ENCODE peak calls at places on chromosomes 13 and 19, in nine cellular contexts. T, R, Q, Z, V, K, H, U and S are unnamed samples.
A peak's percentile ranks its signal among the peaks of the same experiment; 100 is the strongest.

GRCh38 chr19:50778906-50779430 is 8.7 kb downstream of the GPR32 start:
- DNase-seq in R (no peak), U (no peak), Z (no peak), T (no peak), K (no peak), H (no peak), Q (no peak), V (no peak), S (no peak)

GRCh38 chr13:66312312-66313087 is 917.6 kb downstream of the PCDH9 start:
- DNase-seq in R (no peak), V (no peak), K (peak; percentile 35), U (no peak), H (no peak), T (no peak), Q (no peak), Z (no peak), S (no peak)

GRCh38 chr13:80972857-80973478 is 632.0 kb upstream of the SPRY2 start:
- DNase-seq in Q (no peak), V (no peak), Z (no peak), R (no peak), K (no peak), U (no peak), H (no peak), T (no peak), S (no peak)

GRCh38 chr19:56507446-56508281 is at the start of gene ZNF471:
- DNase-seq in H (peak; percentile 88), Z (peak; percentile 99), V (peak; percentile 97), U (peak; percentile 99), R (peak; percentile 93), T (peak; percentile 99), Q (peak; percentile 56), K (peak; percentile 96), S (peak; percentile 67)

GRCh38 chr13:85665286-85665685 is 133.9 kb downstream of the SLITRK6 start:
- DNase-seq in K (no peak), R (no peak), H (no peak), Q (no peak), T (no peak), Z (no peak), V (peak; percentile 63), U (no peak), S (no peak)

GRCh38 chr13:78576266-78576665 is 27.1 kb downstream of the POU4F1 start:
- DNase-seq in V (no peak), Q (no peak), U (no peak), H (no peak), R (no peak), K (no peak), T (no peak), Z (no peak), S (no peak)

GRCh38 chr19:41657157-41657556 is 30.3 kb upstream of the CEACAM4 start:
- DNase-seq in R (no peak), T (no peak), H (no peak), K (no peak), Z (no peak), Q (peak; percentile 35), U (no peak), V (no peak), S (no peak)

GRCh38 chr19:39171479-39172465 is 25.0 kb upstream of the NCCRP1 start:
- DNase-seq in K (no peak), T (no peak), Z (no peak), V (no peak), H (no peak), Q (no peak), R (no peak), U (no peak), S (no peak)

GRCh38 chr19:11265177-11265784 is 3.0 kb upstream of the DOCK6 start:
- DNase-seq in U (no peak), V (no peak), Z (no peak), H (no peak), T (no peak), K (no peak), R (no peak), Q (no peak), S (no peak)

GRCh38 chr19:42207767-42208259 is 9.7 kb downstream of the DEDD2 start:
- DNase-seq in T (no peak), Q (no peak), R (no peak), Z (no peak), H (no peak), U (no peak), V (peak; percentile 76), K (no peak), S (peak; percentile 39)

GRCh38 chr19:4066176-4066606 is 508 bp downstream of the ZBTB7A start:
- DNase-seq in K (no peak), Q (peak; percentile 63), H (peak; percentile 82), U (no peak), Z (peak; percentile 86), R (no peak), T (peak; percentile 84), V (no peak), S (no peak)

GRCh38 chr19:4068058-4068966 is 1.6 kb upstream of the ZBTB7A start:
- DNase-seq in Q (peak; percentile 23), V (no peak), H (no peak), R (no peak), K (no peak), T (no peak), Z (no peak), U (no peak), S (no peak)

GRCh38 chr19:4065430-4066175 is 1.1 kb downstream of the ZBTB7A start:
- DNase-seq in V (peak; percentile 92), R (peak; percentile 97), Q (peak; percentile 98), T (peak; percentile 99), Z (peak; percentile 97), H (peak; percentile 99), K (peak; percentile 85), U (peak; percentile 98), S (peak; percentile 96)

GRCh38 chr19:4067396-4068057 is 828 bp upstream of the ZBTB7A start:
- DNase-seq in U (no peak), Q (no peak), Z (peak; percentile 68), H (no peak), T (no peak), V (no peak), K (no peak), R (peak; percentile 50), S (no peak)

DNA sequence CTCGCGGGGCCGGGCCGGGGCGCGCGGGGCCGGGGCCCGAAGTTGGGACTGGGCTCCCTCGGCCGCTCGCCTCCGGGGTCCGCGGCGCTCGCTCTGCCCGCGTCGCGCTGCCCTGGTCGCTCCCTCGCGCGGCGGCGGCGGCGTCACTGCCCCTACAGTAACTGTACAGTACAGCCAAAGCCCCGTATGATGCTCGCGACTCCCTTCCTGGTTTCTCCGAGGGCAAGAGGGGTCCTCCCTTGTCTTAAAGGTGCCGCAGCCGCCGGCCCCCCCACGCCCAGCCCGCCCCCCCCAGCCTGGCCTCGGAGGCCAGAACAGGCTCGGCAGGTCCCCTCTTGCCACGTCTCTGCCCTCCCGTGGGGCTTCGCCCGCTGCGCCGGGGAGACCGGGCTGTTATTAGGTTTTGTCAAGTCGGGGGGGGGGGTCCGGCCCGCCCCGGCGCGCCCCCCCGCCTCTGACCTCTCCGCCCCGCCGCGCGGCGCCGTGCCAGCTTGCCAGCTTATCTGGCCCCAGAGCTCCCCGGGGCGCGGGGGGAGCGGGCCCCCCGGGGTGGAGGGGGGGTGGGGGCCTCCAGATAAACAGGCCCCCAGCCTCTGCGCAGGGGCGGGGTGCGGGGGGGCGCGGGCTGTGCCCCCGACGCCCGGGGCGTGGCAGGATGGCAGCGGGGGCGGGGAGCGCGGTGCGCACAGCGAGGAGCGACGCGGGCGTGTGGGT is at the start of gene ZBTB7A:
- DNase-seq in V (peak; percentile 68), Q (peak; percentile 78), U (peak; percentile 94), T (peak; percentile 95), Z (peak; percentile 83), R (peak; percentile 92), H (peak; percentile 90), K (peak; percentile 77), S (peak; percentile 78)
- H3K27ac ChIP-seq in V (peak within 1 kb of the TSS; percentile 29), Q (peak within 1 kb of the TSS; percentile 83), U (peak within 1 kb of the TSS; percentile 88), T (peak within 1 kb of the TSS; percentile 99), Z (peak within 1 kb of the TSS; percentile 93), R (peak within 1 kb of the TSS; percentile 90), H (peak within 1 kb of the TSS; percentile 83), K (peak within 1 kb of the TSS; percentile 99), S (peak within 1 kb of the TSS; percentile 93)

GRCh38 chr19:508204-509150 is 1.2 kb downstream of the TPGS1 start:
- DNase-seq in R (no peak), H (no peak), U (no peak), Q (no peak), Z (peak; percentile 50), K (no peak), T (peak; percentile 66), V (no peak), S (no peak)
- H3K27ac ChIP-seq in R (no peak overlapping the region), H (no peak overlapping the region), U (no peak overlapping the region), Q (peak overlapping the region; percentile 89), Z (no peak overlapping the region), K (no peak overlapping the region), T (no peak overlapping the region), V (no peak overlapping the region), S (peak overlapping the region; percentile 91)

DNA sequence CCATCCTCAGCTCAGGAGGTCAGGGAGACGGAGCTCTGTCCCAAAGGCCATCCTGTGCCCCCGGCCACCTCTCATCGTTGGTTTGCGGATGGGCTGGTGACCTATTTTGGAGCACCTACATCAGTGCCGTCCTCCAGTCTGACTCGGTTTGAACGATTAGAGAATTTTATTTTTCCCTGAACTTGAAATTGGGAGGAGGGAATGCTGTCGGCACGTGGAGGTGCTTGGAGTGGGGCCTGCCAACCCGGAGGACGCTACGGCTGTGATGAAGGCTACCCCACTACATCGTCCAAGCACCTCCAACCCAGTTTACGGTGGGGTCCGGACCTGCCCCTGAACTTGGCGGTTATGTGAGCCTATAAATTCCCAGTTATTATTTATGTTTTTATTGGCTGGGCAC is 3.0 kb upstream of the ZNF554 start:
- DNase-seq in Q (no peak), H (no peak), V (no peak), R (no peak), T (no peak), Z (no peak), U (no peak), K (no peak), S (no peak)
- H3K27ac ChIP-seq in Q (no peak overlapping the region), H (no peak overlapping the region), V (no peak overlapping the region), R (no peak overlapping the region), T (no peak overlapping the region), Z (no peak overlapping the region), U (no peak overlapping the region), K (no peak overlapping the region), S (no peak overlapping the region)

DNA sequence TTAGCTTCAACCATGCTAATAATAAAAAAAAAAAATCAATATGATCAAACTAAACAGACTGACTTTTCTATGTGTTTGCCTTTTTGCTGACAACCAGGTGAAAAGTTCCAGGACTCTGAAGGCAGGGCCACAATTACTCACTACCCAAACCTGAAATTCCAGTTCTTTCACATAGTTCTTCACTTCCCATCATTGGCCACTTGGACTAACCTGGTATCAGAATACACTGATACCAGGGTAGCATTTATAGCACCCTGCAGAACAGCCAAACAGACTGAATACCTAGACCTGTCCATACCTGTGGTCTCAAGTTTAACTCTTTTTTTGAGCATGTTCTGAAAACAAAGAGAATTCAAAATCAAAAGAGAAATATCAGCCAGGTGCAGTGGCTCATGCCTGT is 25.1 kb downstream of the ELF1 start:
- DNase-seq in Z (no peak), U (no peak), V (peak; percentile 98), T (no peak), K (no peak), H (no peak), Q (no peak), R (no peak), S (no peak)
- H3K27ac ChIP-seq in Z (no peak overlapping the region), U (no peak overlapping the region), V (peak overlapping the region; percentile 88), T (no peak overlapping the region), K (no peak overlapping the region), H (no peak overlapping the region), Q (peak overlapping the region; percentile 52), R (no peak overlapping the region), S (peak overlapping the region; percentile 48)

GRCh38 chr19:12788025-12788681 is 3.1 kb upstream of the JUNB start:
- DNase-seq in Q (no peak), Z (no peak), H (no peak), V (no peak), R (no peak), K (no peak), U (no peak), T (no peak), S (no peak)
- H3K27ac ChIP-seq in Q (peak overlapping the region; percentile 100), Z (peak overlapping the region; percentile 99), H (no peak overlapping the region), V (peak overlapping the region; percentile 90), R (peak overlapping the region; percentile 83), K (peak overlapping the region; percentile 99), U (peak overlapping the region; percentile 96), T (peak overlapping the region; percentile 99), S (peak overlapping the region; percentile 99)

GRCh38 chr13:109883181-109884180 is 97.1 kb upstream of the IRS2 start:
- DNase-seq in Q (no peak), R (peak; percentile 18), T (no peak), Z (no peak), K (no peak), U (no peak), V (no peak), H (no peak), S (no peak)
- H3K27ac ChIP-seq in Q (no peak overlapping the region), R (no peak overlapping the region), T (no peak overlapping the region), Z (no peak overlapping the region), K (no peak overlapping the region), U (no peak overlapping the region), V (no peak overlapping the region), H (no peak overlapping the region), S (no peak overlapping the region)